ENCODE peak calls at places on chromosomes 3 and 15, in ten cellular contexts. C is stimulated activated CD4-positive, alpha-beta T cell treated with anti-CD3 and anti-CD28 coated beads, Interleukin-15, amount 100 ng/mL, for 24 hours; W is HEK293T; M is NCI-H1417; S is HFFc6; K is NCI-H748 treated with DMSO at 0.1 percent for 48 hours; O is EH; N is H9; Z is NAMALWA; R is activated naive CD8-positive, alpha-beta T cell treated with anti-CD3 and anti-CD28 coated beads for 36 hours. T is an unnamed sample.

GRCh38 chr3:37676885-37677284 is 184.8 kb upstream of the CTDSPL start:
- DNase-seq in O (no peak), K (no peak), R (no peak), M (no peak), C (no peak), N (no peak), W (no peak), S (no peak), Z (no peak), T (no peak)

GRCh38 chr3:111159391-111159790 is 87.8 kb downstream of the NECTIN3 start:
- DNase-seq in Z (no peak), S (no peak), N (no peak), W (no peak), C (no peak), M (no peak), R (no peak), O (peak; percentile 34), K (no peak), T (peak; percentile 28)

GRCh38 chr3:117763561-117763960 is 1054.0 kb downstream of the TUSC7 start:
- DNase-seq in N (no peak), M (no peak), R (no peak), Z (no peak), K (no peak), O (no peak), C (no peak), S (no peak), W (no peak), T (no peak)

GRCh38 chr3:177452487-177452886 is 255.2 kb upstream of the TBL1XR1 start:
- DNase-seq in C (no peak), Z (no peak), K (no peak), O (peak; percentile 85), W (no peak), R (no peak), M (no peak), N (no peak), S (peak; percentile 77), T (peak; percentile 96)

GRCh38 chr15:90191795-90192494 is 9.2 kb upstream of the SEMA4B start:
- DNase-seq in K (no peak), R (peak; percentile 30), C (peak; percentile 46), M (peak; percentile 91), N (no peak), Z (peak; percentile 93), S (no peak), W (no peak), O (peak; percentile 41), T (peak; percentile 60)

GRCh38 chr3:193897288-193897687 is 238.7 kb upstream of the HES1 start:
- DNase-seq in S (no peak), R (no peak), N (no peak), Z (no peak), W (no peak), C (no peak), K (no peak), O (no peak), M (no peak), T (no peak)

GRCh38 chr3:183098538-183099025 is 714 bp downstream of the MCCC1 start:
- DNase-seq in R (no peak), K (no peak), N (no peak), Z (peak; percentile 53), M (no peak), O (no peak), C (no peak), W (no peak), S (no peak), T (peak; percentile 29)

GRCh38 chr15:88337993-88338392 is 81.5 kb upstream of the NTRK3 start:
- DNase-seq in M (no peak), S (no peak), K (no peak), C (no peak), W (no peak), O (peak; percentile 11), R (no peak), N (no peak), Z (no peak), T (no peak)

GRCh38 chr15:99481406-99481805 is 84.4 kb upstream of the MEF2A start:
- DNase-seq in R (no peak), W (no peak), S (no peak), K (no peak), C (no peak), O (no peak), M (no peak), N (no peak), Z (no peak), T (no peak)

GRCh38 chr15:81337713-81338157 is 13.8 kb upstream of the STARD5 start:
- DNase-seq in R (no peak), K (no peak), O (no peak), M (no peak), S (no peak), W (no peak), Z (no peak), C (no peak), N (no peak), T (no peak)

GRCh38 chr15:91553455-91553854 is 300.1 kb upstream of the SLCO3A1 start:
- DNase-seq in K (no peak), O (no peak), R (no peak), N (no peak), S (no peak), W (no peak), Z (no peak), M (peak; percentile 67), C (no peak), T (no peak)

GRCh38 chr3:13498354-13499060 is 18.4 kb downstream of the HDAC11 start:
- DNase-seq in K (no peak), M (no peak), S (no peak), R (no peak), N (no peak), C (no peak), Z (no peak), W (no peak), O (peak; percentile 13), T (no peak)